ENCODE peak calls at places on chromosome 2, in nine cellular contexts. One of them, this sample, is unnamed.

GRCh38 chr2:54680397-54681032 is 42.9 kb upstream of the EML6 start:
- DNase-seq in CD4-positive, alpha-beta T cell: no peak
- DNase-seq in neural progenitor cell: no peak
- DNase-seq in aorta: no peak
- DNase-seq in NB4: peak; percentile 61
- DNase-seq in EL: peak; percentile 17
- DNase-seq in mucosa of descending colon: no peak
- DNase-seq in GM13976: no peak
- DNase-seq in IMR-90: peak; percentile 45
- DNase-seq in this sample: no peak

GRCh38 chr2:157179706-157180105 is 77.8 kb upstream of the GALNT5 start:
- DNase-seq in CD4-positive, alpha-beta T cell: no peak
- DNase-seq in neural progenitor cell: no peak
- DNase-seq in aorta: no peak
- DNase-seq in NB4: no peak
- DNase-seq in EL: no peak
- DNase-seq in mucosa of descending colon: no peak
- DNase-seq in GM13976: no peak
- DNase-seq in IMR-90: no peak
- DNase-seq in this sample: no peak

GRCh38 chr2:180385601-180386201 is 378.6 kb upstream of the CWC22 start:
- DNase-seq in CD4-positive, alpha-beta T cell: no peak
- DNase-seq in neural progenitor cell: no peak
- DNase-seq in aorta: no peak
- DNase-seq in NB4: no peak
- DNase-seq in EL: peak; percentile 66
- DNase-seq in mucosa of descending colon: no peak
- DNase-seq in GM13976: no peak
- DNase-seq in IMR-90: peak; percentile 90
- DNase-seq in this sample: no peak

GRCh38 chr2:240701091-240701735 is 9.5 kb downstream of the AQP12A start:
- DNase-seq in CD4-positive, alpha-beta T cell: no peak
- DNase-seq in neural progenitor cell: no peak
- DNase-seq in aorta: peak; percentile 66
- DNase-seq in NB4: no peak
- DNase-seq in EL: no peak
- DNase-seq in mucosa of descending colon: no peak
- DNase-seq in GM13976: no peak
- DNase-seq in IMR-90: no peak
- DNase-seq in this sample: no peak

GRCh38 chr2:39642054-39642742 is 23.5 kb upstream of the TMEM178A start:
- DNase-seq in CD4-positive, alpha-beta T cell: no peak
- DNase-seq in neural progenitor cell: peak; percentile 13
- DNase-seq in aorta: no peak
- DNase-seq in NB4: no peak
- DNase-seq in EL: peak; percentile 87
- DNase-seq in mucosa of descending colon: no peak
- DNase-seq in GM13976: no peak
- DNase-seq in IMR-90: peak; percentile 91
- DNase-seq in this sample: no peak

GRCh38 chr2:156229724-156230362 is 102.7 kb downstream of the NR4A2 start:
- DNase-seq in CD4-positive, alpha-beta T cell: no peak
- DNase-seq in neural progenitor cell: no peak
- DNase-seq in aorta: no peak
- DNase-seq in NB4: no peak
- DNase-seq in EL: no peak
- DNase-seq in mucosa of descending colon: no peak
- DNase-seq in GM13976: no peak
- DNase-seq in IMR-90: no peak
- DNase-seq in this sample: no peak

GRCh38 chr2:105797298-105797819 is 52.6 kb downstream of the NCK2 start:
- DNase-seq in CD4-positive, alpha-beta T cell: no peak
- DNase-seq in neural progenitor cell: no peak
- DNase-seq in aorta: peak; percentile 70
- DNase-seq in NB4: peak; percentile 97
- DNase-seq in EL: peak; percentile 30
- DNase-seq in mucosa of descending colon: no peak
- DNase-seq in GM13976: no peak
- DNase-seq in IMR-90: peak; percentile 48
- DNase-seq in this sample: no peak

GRCh38 chr2:158999458-158999857 is 31.0 kb downstream of the TANC1 start:
- DNase-seq in CD4-positive, alpha-beta T cell: no peak
- DNase-seq in neural progenitor cell: no peak
- DNase-seq in aorta: no peak
- DNase-seq in NB4: peak; percentile 7
- DNase-seq in EL: peak; percentile 48
- DNase-seq in mucosa of descending colon: no peak
- DNase-seq in GM13976: no peak
- DNase-seq in IMR-90: peak; percentile 83
- DNase-seq in this sample: no peak

GRCh38 chr2:98710709-98711108 is 20.2 kb downstream of the MGAT4A start:
- DNase-seq in CD4-positive, alpha-beta T cell: no peak
- DNase-seq in neural progenitor cell: no peak
- DNase-seq in aorta: no peak
- DNase-seq in NB4: peak; percentile 48
- DNase-seq in EL: no peak
- DNase-seq in mucosa of descending colon: no peak
- DNase-seq in GM13976: no peak
- DNase-seq in IMR-90: no peak
- DNase-seq in this sample: no peak

GRCh38 chr2:227414846-227415245 is 27.1 kb upstream of the SCYGR1 start:
- DNase-seq in CD4-positive, alpha-beta T cell: no peak
- DNase-seq in neural progenitor cell: no peak
- DNase-seq in aorta: no peak
- DNase-seq in NB4: peak; percentile 29
- DNase-seq in EL: peak; percentile 45
- DNase-seq in mucosa of descending colon: no peak
- DNase-seq in GM13976: no peak
- DNase-seq in IMR-90: peak; percentile 66
- DNase-seq in this sample: no peak

GRCh38 chr2:112141623-112142001 is 3.4 kb downstream of the FBLN7 start:
- DNase-seq in CD4-positive, alpha-beta T cell: no peak
- DNase-seq in neural progenitor cell: no peak
- DNase-seq in aorta: no peak
- DNase-seq in NB4: no peak
- DNase-seq in EL: no peak
- DNase-seq in mucosa of descending colon: no peak
- DNase-seq in GM13976: peak; percentile 12
- DNase-seq in IMR-90: no peak
- DNase-seq in this sample: no peak

This sample was measured in GM10248.